ENCODE peak calls at places on chromosomes 12 and 14, in ten cellular contexts. One of them, this sample, is unnamed.

GRCh38 chr12:132662901-132663755 is 24.0 kb downstream of the POLE start:
- DNase-seq in anterior cingulate cortex: no peak
- DNase-seq in left cardiac atrium: no peak
- DNase-seq in NCI-H446 treated with DMSO at 0.1 percent for 48 hours: no peak
- DNase-seq in lower leg skin: no peak
- DNase-seq in NCI-H2081: no peak
- DNase-seq in HEK293T: no peak
- DNase-seq in mesenchymal stem cell: no peak
- DNase-seq in activated CD8-positive, alpha-beta memory T cell treated with anti-CD3 and anti-CD28 coated beads for 48 hours: no peak
- DNase-seq in tibial artery: no peak
- DNase-seq in this sample: no peak

GRCh38 chr12:16385779-16386646 is 38.6 kb downstream of the MGST1 start:
- DNase-seq in anterior cingulate cortex: peak; percentile 4
- DNase-seq in left cardiac atrium: no peak
- DNase-seq in NCI-H446 treated with DMSO at 0.1 percent for 48 hours: peak; percentile 14
- DNase-seq in lower leg skin: no peak
- DNase-seq in NCI-H2081: peak; percentile 36
- DNase-seq in HEK293T: peak; percentile 57
- DNase-seq in mesenchymal stem cell: peak; percentile 60
- DNase-seq in activated CD8-positive, alpha-beta memory T cell treated with anti-CD3 and anti-CD28 coated beads for 48 hours: no peak
- DNase-seq in tibial artery: peak; percentile 22
- DNase-seq in this sample: peak; percentile 47

GRCh38 chr12:12486661-12487240 is 75.9 kb downstream of the DUSP16 start:
- DNase-seq in anterior cingulate cortex: no peak
- DNase-seq in left cardiac atrium: no peak
- DNase-seq in NCI-H446 treated with DMSO at 0.1 percent for 48 hours: no peak
- DNase-seq in lower leg skin: no peak
- DNase-seq in NCI-H2081: no peak
- DNase-seq in HEK293T: no peak
- DNase-seq in mesenchymal stem cell: no peak
- DNase-seq in activated CD8-positive, alpha-beta memory T cell treated with anti-CD3 and anti-CD28 coated beads for 48 hours: no peak
- DNase-seq in tibial artery: no peak
- DNase-seq in this sample: no peak

GRCh38 chr12:124750787-124751471 is 112.7 kb downstream of the SCARB1 start:
- DNase-seq in anterior cingulate cortex: no peak
- DNase-seq in left cardiac atrium: no peak
- DNase-seq in NCI-H446 treated with DMSO at 0.1 percent for 48 hours: no peak
- DNase-seq in lower leg skin: no peak
- DNase-seq in NCI-H2081: no peak
- DNase-seq in HEK293T: no peak
- DNase-seq in mesenchymal stem cell: no peak
- DNase-seq in activated CD8-positive, alpha-beta memory T cell treated with anti-CD3 and anti-CD28 coated beads for 48 hours: no peak
- DNase-seq in tibial artery: no peak
- DNase-seq in this sample: no peak

GRCh38 chr14:74618078-74618952 is 6.3 kb upstream of the LTBP2 start:
- DNase-seq in anterior cingulate cortex: no peak
- DNase-seq in left cardiac atrium: no peak
- DNase-seq in NCI-H446 treated with DMSO at 0.1 percent for 48 hours: no peak
- DNase-seq in lower leg skin: peak; percentile 74
- DNase-seq in NCI-H2081: no peak
- DNase-seq in HEK293T: no peak
- DNase-seq in mesenchymal stem cell: peak; percentile 91
- DNase-seq in activated CD8-positive, alpha-beta memory T cell treated with anti-CD3 and anti-CD28 coated beads for 48 hours: peak; percentile 64
- DNase-seq in tibial artery: peak; percentile 64
- DNase-seq in this sample: no peak

GRCh38 chr14:68343534-68344093 is 449.3 kb downstream of the ZFP36L1 start:
- DNase-seq in anterior cingulate cortex: no peak
- DNase-seq in left cardiac atrium: no peak
- DNase-seq in NCI-H446 treated with DMSO at 0.1 percent for 48 hours: no peak
- DNase-seq in lower leg skin: no peak
- DNase-seq in NCI-H2081: no peak
- DNase-seq in HEK293T: no peak
- DNase-seq in mesenchymal stem cell: no peak
- DNase-seq in activated CD8-positive, alpha-beta memory T cell treated with anti-CD3 and anti-CD28 coated beads for 48 hours: no peak
- DNase-seq in tibial artery: no peak
- DNase-seq in this sample: no peak

GRCh38 chr12:103805961-103806360 is 35.1 kb downstream of the NT5DC3 start:
- DNase-seq in anterior cingulate cortex: no peak
- DNase-seq in left cardiac atrium: no peak
- DNase-seq in NCI-H446 treated with DMSO at 0.1 percent for 48 hours: no peak
- DNase-seq in lower leg skin: no peak
- DNase-seq in NCI-H2081: no peak
- DNase-seq in HEK293T: no peak
- DNase-seq in mesenchymal stem cell: no peak
- DNase-seq in activated CD8-positive, alpha-beta memory T cell treated with anti-CD3 and anti-CD28 coated beads for 48 hours: no peak
- DNase-seq in tibial artery: no peak
- DNase-seq in this sample: no peak

GRCh38 chr14:99841436-99842071 is 48.3 kb downstream of the EML1 start:
- DNase-seq in anterior cingulate cortex: no peak
- DNase-seq in left cardiac atrium: no peak
- DNase-seq in NCI-H446 treated with DMSO at 0.1 percent for 48 hours: peak; percentile 19
- DNase-seq in lower leg skin: no peak
- DNase-seq in NCI-H2081: no peak
- DNase-seq in HEK293T: no peak
- DNase-seq in mesenchymal stem cell: no peak
- DNase-seq in activated CD8-positive, alpha-beta memory T cell treated with anti-CD3 and anti-CD28 coated beads for 48 hours: no peak
- DNase-seq in tibial artery: no peak
- DNase-seq in this sample: no peak

GRCh38 chr14:51653096-51653814 is 1.5 kb downstream of the FRMD6 start:
- DNase-seq in anterior cingulate cortex: no peak
- DNase-seq in left cardiac atrium: no peak
- DNase-seq in NCI-H446 treated with DMSO at 0.1 percent for 48 hours: peak; percentile 25
- DNase-seq in lower leg skin: no peak
- DNase-seq in NCI-H2081: no peak
- DNase-seq in HEK293T: peak; percentile 16
- DNase-seq in mesenchymal stem cell: peak; percentile 87
- DNase-seq in activated CD8-positive, alpha-beta memory T cell treated with anti-CD3 and anti-CD28 coated beads for 48 hours: no peak
- DNase-seq in tibial artery: no peak
- DNase-seq in this sample: peak; percentile 28

GRCh38 chr14:42241101-42241500 is 634.4 kb downstream of the LRFN5 start:
- DNase-seq in anterior cingulate cortex: no peak
- DNase-seq in left cardiac atrium: no peak
- DNase-seq in NCI-H446 treated with DMSO at 0.1 percent for 48 hours: no peak
- DNase-seq in lower leg skin: no peak
- DNase-seq in NCI-H2081: no peak
- DNase-seq in HEK293T: no peak
- DNase-seq in mesenchymal stem cell: no peak
- DNase-seq in activated CD8-positive, alpha-beta memory T cell treated with anti-CD3 and anti-CD28 coated beads for 48 hours: no peak
- DNase-seq in tibial artery: no peak
- DNase-seq in this sample: no peak

GRCh38 chr14:33871394-33871793 is 79.5 kb downstream of the EGLN3 start:
- DNase-seq in anterior cingulate cortex: no peak
- DNase-seq in left cardiac atrium: no peak
- DNase-seq in NCI-H446 treated with DMSO at 0.1 percent for 48 hours: no peak
- DNase-seq in lower leg skin: no peak
- DNase-seq in NCI-H2081: no peak
- DNase-seq in HEK293T: no peak
- DNase-seq in mesenchymal stem cell: no peak
- DNase-seq in activated CD8-positive, alpha-beta memory T cell treated with anti-CD3 and anti-CD28 coated beads for 48 hours: no peak
- DNase-seq in tibial artery: no peak
- DNase-seq in this sample: no peak

GRCh38 chr14:54252072-54252730 is 144.6 kb upstream of the CDKN3 start:
- DNase-seq in anterior cingulate cortex: no peak
- DNase-seq in left cardiac atrium: no peak
- DNase-seq in NCI-H446 treated with DMSO at 0.1 percent for 48 hours: no peak
- DNase-seq in lower leg skin: no peak
- DNase-seq in NCI-H2081: no peak
- DNase-seq in HEK293T: no peak
- DNase-seq in mesenchymal stem cell: peak; percentile 63
- DNase-seq in activated CD8-positive, alpha-beta memory T cell treated with anti-CD3 and anti-CD28 coated beads for 48 hours: no peak
- DNase-seq in tibial artery: no peak
- DNase-seq in this sample: no peak

GRCh38 chr14:105317546-105317945 is 3.0 kb downstream of the PACS2 start:
- DNase-seq in anterior cingulate cortex: no peak
- DNase-seq in left cardiac atrium: no peak
- DNase-seq in NCI-H446 treated with DMSO at 0.1 percent for 48 hours: no peak
- DNase-seq in lower leg skin: peak; percentile 41
- DNase-seq in NCI-H2081: no peak
- DNase-seq in HEK293T: no peak
- DNase-seq in mesenchymal stem cell: peak; percentile 16
- DNase-seq in activated CD8-positive, alpha-beta memory T cell treated with anti-CD3 and anti-CD28 coated beads for 48 hours: no peak
- DNase-seq in tibial artery: peak; percentile 66
- DNase-seq in this sample: peak; percentile 36

GRCh38 chr14:69848903-69849391 is 30.3 kb upstream of the SMOC1 start:
- DNase-seq in anterior cingulate cortex: no peak
- DNase-seq in left cardiac atrium: no peak
- DNase-seq in NCI-H446 treated with DMSO at 0.1 percent for 48 hours: no peak
- DNase-seq in lower leg skin: no peak
- DNase-seq in NCI-H2081: no peak
- DNase-seq in HEK293T: no peak
- DNase-seq in mesenchymal stem cell: no peak
- DNase-seq in activated CD8-positive, alpha-beta memory T cell treated with anti-CD3 and anti-CD28 coated beads for 48 hours: no peak
- DNase-seq in tibial artery: no peak
- DNase-seq in this sample: no peak

GRCh38 chr12:89880695-89881350 is 172.2 kb upstream of the ATP2B1 start:
- DNase-seq in anterior cingulate cortex: no peak
- DNase-seq in left cardiac atrium: no peak
- DNase-seq in NCI-H446 treated with DMSO at 0.1 percent for 48 hours: no peak
- DNase-seq in lower leg skin: no peak
- DNase-seq in NCI-H2081: no peak
- DNase-seq in HEK293T: no peak
- DNase-seq in mesenchymal stem cell: no peak
- DNase-seq in activated CD8-positive, alpha-beta memory T cell treated with anti-CD3 and anti-CD28 coated beads for 48 hours: no peak
- DNase-seq in tibial artery: no peak
- DNase-seq in this sample: no peak

GRCh38 chr12:53299454-53300180 is at the start of gene MYG1:
- DNase-seq in anterior cingulate cortex: peak; percentile 84
- DNase-seq in left cardiac atrium: peak; percentile 91
- DNase-seq in NCI-H446 treated with DMSO at 0.1 percent for 48 hours: peak; percentile 60
- DNase-seq in lower leg skin: peak; percentile 75
- DNase-seq in NCI-H2081: peak; percentile 84
- DNase-seq in HEK293T: peak; percentile 88
- DNase-seq in mesenchymal stem cell: peak; percentile 92
- DNase-seq in activated CD8-positive, alpha-beta memory T cell treated with anti-CD3 and anti-CD28 coated beads for 48 hours: peak; percentile 64
- DNase-seq in tibial artery: peak; percentile 80
- DNase-seq in this sample: peak; percentile 89

GRCh38 chr14:84442481-84442880 is 1087.5 kb upstream of the FLRT2 start:
- DNase-seq in anterior cingulate cortex: no peak
- DNase-seq in left cardiac atrium: no peak
- DNase-seq in NCI-H446 treated with DMSO at 0.1 percent for 48 hours: no peak
- DNase-seq in lower leg skin: no peak
- DNase-seq in NCI-H2081: peak; percentile 13
- DNase-seq in HEK293T: no peak
- DNase-seq in mesenchymal stem cell: no peak
- DNase-seq in activated CD8-positive, alpha-beta memory T cell treated with anti-CD3 and anti-CD28 coated beads for 48 hours: no peak
- DNase-seq in tibial artery: no peak
- DNase-seq in this sample: no peak

GRCh38 chr14:100067481-100067880 is 2.3 kb downstream of the EVL start:
- DNase-seq in anterior cingulate cortex: no peak
- DNase-seq in left cardiac atrium: no peak
- DNase-seq in NCI-H446 treated with DMSO at 0.1 percent for 48 hours: no peak
- DNase-seq in lower leg skin: no peak
- DNase-seq in NCI-H2081: no peak
- DNase-seq in HEK293T: no peak
- DNase-seq in mesenchymal stem cell: no peak
- DNase-seq in activated CD8-positive, alpha-beta memory T cell treated with anti-CD3 and anti-CD28 coated beads for 48 hours: no peak
- DNase-seq in tibial artery: no peak
- DNase-seq in this sample: no peak

GRCh38 chr12:109115404-109115757 is 1.0 kb upstream of the ACACB start:
- DNase-seq in anterior cingulate cortex: no peak
- DNase-seq in left cardiac atrium: no peak
- DNase-seq in NCI-H446 treated with DMSO at 0.1 percent for 48 hours: no peak
- DNase-seq in lower leg skin: no peak
- DNase-seq in NCI-H2081: no peak
- DNase-seq in HEK293T: no peak
- DNase-seq in mesenchymal stem cell: no peak
- DNase-seq in activated CD8-positive, alpha-beta memory T cell treated with anti-CD3 and anti-CD28 coated beads for 48 hours: no peak
- DNase-seq in tibial artery: no peak
- DNase-seq in this sample: no peak

GRCh38 chr14:104561124-104561531 is 18.4 kb upstream of the C14orf180 start:
- DNase-seq in anterior cingulate cortex: no peak
- DNase-seq in left cardiac atrium: peak; percentile 10
- DNase-seq in NCI-H446 treated with DMSO at 0.1 percent for 48 hours: no peak
- DNase-seq in lower leg skin: no peak
- DNase-seq in NCI-H2081: no peak
- DNase-seq in HEK293T: no peak
- DNase-seq in mesenchymal stem cell: no peak
- DNase-seq in activated CD8-positive, alpha-beta memory T cell treated with anti-CD3 and anti-CD28 coated beads for 48 hours: no peak
- DNase-seq in tibial artery: no peak
- DNase-seq in this sample: no peak

GRCh38 chr14:104094709-104095425 is 9.4 kb downstream of the ASPG start:
- DNase-seq in anterior cingulate cortex: no peak
- DNase-seq in left cardiac atrium: peak; percentile 55
- DNase-seq in NCI-H446 treated with DMSO at 0.1 percent for 48 hours: peak; percentile 28
- DNase-seq in lower leg skin: no peak
- DNase-seq in NCI-H2081: peak; percentile 68
- DNase-seq in HEK293T: peak; percentile 91
- DNase-seq in mesenchymal stem cell: peak; percentile 28
- DNase-seq in activated CD8-positive, alpha-beta memory T cell treated with anti-CD3 and anti-CD28 coated beads for 48 hours: peak; percentile 53
- DNase-seq in tibial artery: no peak
- DNase-seq in this sample: peak; percentile 37

GRCh38 chr14:39233680-39234326 is at the start of gene MIA2:
- DNase-seq in anterior cingulate cortex: no peak
- DNase-seq in left cardiac atrium: no peak
- DNase-seq in NCI-H446 treated with DMSO at 0.1 percent for 48 hours: no peak
- DNase-seq in lower leg skin: no peak
- DNase-seq in NCI-H2081: no peak
- DNase-seq in HEK293T: no peak
- DNase-seq in mesenchymal stem cell: no peak
- DNase-seq in activated CD8-positive, alpha-beta memory T cell treated with anti-CD3 and anti-CD28 coated beads for 48 hours: no peak
- DNase-seq in tibial artery: no peak
- DNase-seq in this sample: no peak

GRCh38 chr14:35993512-35993960 is 167.4 kb downstream of the BRMS1L start:
- DNase-seq in anterior cingulate cortex: no peak
- DNase-seq in left cardiac atrium: no peak
- DNase-seq in NCI-H446 treated with DMSO at 0.1 percent for 48 hours: no peak
- DNase-seq in lower leg skin: no peak
- DNase-seq in NCI-H2081: no peak
- DNase-seq in HEK293T: no peak
- DNase-seq in mesenchymal stem cell: no peak
- DNase-seq in activated CD8-positive, alpha-beta memory T cell treated with anti-CD3 and anti-CD28 coated beads for 48 hours: no peak
- DNase-seq in tibial artery: no peak
- DNase-seq in this sample: no peak

GRCh38 chr12:39375206-39375808 is 67.6 kb downstream of the KIF21A start:
- DNase-seq in anterior cingulate cortex: no peak
- DNase-seq in left cardiac atrium: no peak
- DNase-seq in NCI-H446 treated with DMSO at 0.1 percent for 48 hours: no peak
- DNase-seq in lower leg skin: no peak
- DNase-seq in NCI-H2081: no peak
- DNase-seq in HEK293T: no peak
- DNase-seq in mesenchymal stem cell: no peak
- DNase-seq in activated CD8-positive, alpha-beta memory T cell treated with anti-CD3 and anti-CD28 coated beads for 48 hours: no peak
- DNase-seq in tibial artery: no peak
- DNase-seq in this sample: no peak

This sample was measured in midbrain.